ENCODE peak calls at places on chromosomes 1 and 21, in seven cellular contexts. N is pancreas, C is cardiac muscle cell, I is left lung, S is GM23338, J is esophagus squamous epithelium, G is K562. W is an unnamed sample.

GRCh38 chr1:151340870-151341754 is 5.9 kb downstream of the RFX5 start:
- DNase-seq in N (peak; percentile 55), C (peak; percentile 88), I (no peak), S (peak; percentile 98), J (no peak), G (peak; percentile 52), W (peak; percentile 73)

GRCh38 chr1:208071425-208072031 is 160.6 kb upstream of the CD34 start:
- DNase-seq in N (no peak), C (no peak), I (no peak), S (no peak), J (no peak), G (no peak), W (no peak)

GRCh38 chr1:64934115-64934880 is 32.1 kb downstream of the JAK1 start:
- DNase-seq in N (no peak), C (no peak), I (no peak), S (no peak), J (no peak), G (no peak), W (no peak)

GRCh38 chr21:35138665-35139381 is 89.7 kb upstream of the RUNX1 start:
- DNase-seq in N (no peak), C (no peak), I (no peak), S (peak; percentile 8), J (no peak), G (peak; percentile 33), W (no peak)

GRCh38 chr1:165860065-165860464 is 32.7 kb downstream of the UCK2 start:
- DNase-seq in N (no peak), C (no peak), I (no peak), S (no peak), J (no peak), G (no peak), W (no peak)

GRCh38 chr1:76465030-76465429 is 390.5 kb downstream of the ST6GALNAC3 start:
- DNase-seq in N (no peak), C (no peak), I (no peak), S (no peak), J (no peak), G (no peak), W (no peak)

GRCh38 chr1:6891781-6892579 is 106.7 kb downstream of the CAMTA1 start:
- DNase-seq in N (no peak), C (no peak), I (no peak), S (no peak), J (no peak), G (no peak), W (no peak)

GRCh38 chr1:248372394-248372793 is 3.2 kb upstream of the OR2T6 start:
- DNase-seq in N (no peak), C (no peak), I (no peak), S (no peak), J (no peak), G (no peak), W (no peak)

GRCh38 chr1:78682527-78682926 is 32.9 kb downstream of the IFI44 start:
- DNase-seq in N (no peak), C (no peak), I (no peak), S (no peak), J (no peak), G (no peak), W (no peak)

GRCh38 chr1:150548632-150549495 is at the start of gene ADAMTSL4:
- DNase-seq in N (no peak), C (peak; percentile 87), I (peak; percentile 93), S (peak; percentile 84), J (no peak), G (peak; percentile 93), W (no peak)

GRCh38 chr1:39528082-39528481 is 36.6 kb downstream of the BMP8A start:
- DNase-seq in N (no peak), C (no peak), I (no peak), S (no peak), J (no peak), G (no peak), W (no peak)

GRCh38 chr1:156727914-156728598 is at the start of gene METTL25B:
- DNase-seq in N (peak; percentile 76), C (peak; percentile 87), I (peak; percentile 94), S (peak; percentile 93), J (no peak), G (no peak), W (no peak)

GRCh38 chr1:31482478-31483011 is 69.5 kb downstream of the SERINC2 start:
- DNase-seq in N (no peak), C (no peak), I (no peak), S (no peak), J (no peak), G (no peak), W (no peak)

GRCh38 chr21:26920055-26920454 is 46.8 kb downstream of the ADAMTS5 start:
- DNase-seq in N (no peak), C (no peak), I (no peak), S (no peak), J (no peak), G (no peak), W (no peak)

GRCh38 chr1:51906306-51907078 is 28.0 kb upstream of the NRDC start:
- DNase-seq in N (no peak), C (no peak), I (no peak), S (no peak), J (no peak), G (no peak), W (no peak)

GRCh38 chr1:245822997-245823396 is 668.2 kb downstream of the KIF26B start:
- DNase-seq in N (no peak), C (no peak), I (no peak), S (no peak), J (no peak), G (no peak), W (no peak)

GRCh38 chr21:40054403-40054802 is 187.2 kb downstream of the PCP4 start:
- DNase-seq in N (peak; percentile 83), C (no peak), I (peak; percentile 73), S (no peak), J (no peak), G (no peak), W (no peak)

GRCh38 chr21:45363921-45364463 is 41.0 kb upstream of the COL18A1 start:
- DNase-seq in N (peak; percentile 65), C (no peak), I (peak; percentile 76), S (no peak), J (no peak), G (peak; percentile 76), W (no peak)

GRCh38 chr1:18114726-18115410 is 7.3 kb downstream of the IGSF21 start:
- DNase-seq in N (no peak), C (no peak), I (no peak), S (no peak), J (no peak), G (no peak), W (no peak)

GRCh38 chr1:186925881-186926676 is 97.3 kb downstream of the PLA2G4A start:
- DNase-seq in N (no peak), C (no peak), I (no peak), S (no peak), J (no peak), G (no peak), W (no peak)

GRCh38 chr1:16092097-16092922 is 18.9 kb upstream of the FAM131C start:
- DNase-seq in N (no peak), C (no peak), I (peak; percentile 54), S (no peak), J (no peak), G (no peak), W (no peak)
- H3K4me1 ChIP-seq in N (peaks cover 22% of the 10 kb centered on the region), C (no peaks in the 10 kb centered on the region), I (no peaks in the 10 kb centered on the region), S (no peaks in the 10 kb centered on the region), J (peaks cover 36% of the 10 kb centered on the region), G (peaks cover 10% of the 10 kb centered on the region), W (no peaks in the 10 kb centered on the region)

DNA sequence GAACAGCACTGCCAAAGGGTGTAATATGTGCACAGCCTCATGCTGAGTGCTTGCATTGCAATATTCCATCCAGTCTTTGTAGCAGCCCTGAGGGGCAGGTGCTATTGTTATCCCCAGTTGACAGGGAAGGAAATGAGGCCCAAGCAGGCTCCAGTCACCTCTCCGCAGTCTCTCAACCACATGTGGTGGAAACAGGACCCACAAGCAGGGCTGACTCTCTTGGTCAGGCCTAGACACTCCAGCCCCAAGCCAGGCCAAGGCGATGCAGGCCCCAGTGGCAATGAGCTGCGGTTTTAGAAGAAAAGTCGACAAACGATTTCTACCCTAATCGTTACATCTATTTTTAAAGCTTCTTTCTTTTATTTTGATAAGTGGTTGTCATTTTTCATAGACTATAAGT is 52.6 kb upstream of the GADD45A start:
- DNase-seq in N (no peak), C (no peak), I (no peak), S (no peak), J (no peak), G (no peak), W (no peak)
- H3K27ac ChIP-seq in N (peak overlapping the region; percentile 26), C (no peak overlapping the region), I (no peak overlapping the region), S (no peak overlapping the region), J (no peak overlapping the region), G (no peak overlapping the region), W (no peak overlapping the region)

DNA sequence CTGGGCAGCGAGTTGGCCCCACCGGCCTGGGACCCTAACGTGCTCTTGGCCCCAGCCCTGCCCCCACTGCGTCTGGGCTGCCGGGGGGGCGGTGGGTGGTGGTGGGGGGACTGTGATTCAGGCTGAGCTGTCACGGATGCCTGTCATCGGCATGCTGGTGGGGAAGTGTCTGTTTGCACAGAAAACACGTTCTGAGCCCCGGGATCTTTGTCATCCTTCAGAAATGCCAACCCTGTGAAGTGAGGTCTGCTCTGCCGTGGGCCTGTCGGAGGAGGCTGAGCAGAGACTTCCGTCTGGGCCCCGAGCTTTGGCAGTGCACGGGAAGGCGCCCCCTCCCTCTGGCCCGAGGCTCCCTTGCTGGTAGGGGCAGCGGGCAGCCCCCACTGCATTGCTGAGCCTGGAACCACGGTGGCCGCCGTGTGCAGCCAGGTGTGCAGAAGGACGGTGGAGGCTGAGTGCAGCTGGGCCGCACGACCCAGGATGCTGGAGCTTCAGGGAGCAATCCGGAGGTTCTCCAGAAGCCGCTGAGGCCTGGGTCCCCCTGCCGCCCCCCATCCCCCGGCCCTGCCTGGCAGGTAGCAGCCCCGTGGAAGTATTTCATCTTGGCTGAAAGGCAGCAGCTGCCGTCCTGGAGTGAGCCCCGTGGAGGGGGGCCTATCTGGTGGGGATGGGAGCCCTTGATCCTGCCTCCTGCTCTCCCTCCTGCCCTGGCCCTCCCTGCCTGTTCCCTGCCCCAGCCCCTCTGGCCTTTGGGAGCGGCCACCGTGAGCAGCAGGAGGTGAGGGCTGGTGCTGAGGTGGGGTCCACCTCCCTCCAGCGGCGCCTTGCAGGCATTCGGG is 24.1 kb upstream of the PLCH2 start:
- DNase-seq in N (no peak), C (no peak), I (no peak), S (no peak), J (no peak), G (no peak), W (no peak)
- H3K4me3 ChIP-seq in N (no peak overlapping the region), C (no peak overlapping the region), I (no peak overlapping the region), S (no peak overlapping the region), J (no peak overlapping the region), G (no peak overlapping the region), W (no peak overlapping the region)

GRCh38 chr21:37393786-37394185 is 27.2 kb downstream of the DYRK1A start:
- DNase-seq in N (no peak), C (no peak), I (no peak), S (no peak), J (no peak), G (no peak), W (no peak)

GRCh38 chr21:37396855-37397254 is 30.3 kb downstream of the DYRK1A start:
- DNase-seq in N (no peak), C (no peak), I (no peak), S (no peak), J (no peak), G (no peak), W (no peak)

GRCh38 chr21:37398697-37399096 is 32.1 kb downstream of the DYRK1A start:
- DNase-seq in N (no peak), C (no peak), I (no peak), S (no peak), J (no peak), G (no peak), W (no peak)

GRCh38 chr21:37389456-37389855 is 22.9 kb downstream of the DYRK1A start:
- DNase-seq in N (no peak), C (no peak), I (no peak), S (no peak), J (no peak), G (no peak), W (no peak)

GRCh38 chr21:37393030-37393429 is 26.5 kb downstream of the DYRK1A start:
- DNase-seq in N (no peak), C (no peak), I (no peak), S (no peak), J (no peak), G (no peak), W (no peak)
- H3K4me1 ChIP-seq in N (peaks cover 8% of the 10 kb centered on the region), C (peaks cover 18% of the 10 kb centered on the region), I (peaks cover 94% of the 10 kb centered on the region), S (peaks cover 56% of the 10 kb centered on the region), J (peaks cover 37% of the 10 kb centered on the region), G (peaks cover 10% of the 10 kb centered on the region), W (peaks cover 3% of the 10 kb centered on the region)

W was measured in iPS DF 6.9.